ENCODE peak calls at places on chromosomes 13 and 19, in six cellular contexts. One of them, this sample, is unnamed.

GRCh38 chr19:31568724-31569123 is 219.5 kb upstream of the TSHZ3 start:
- DNase-seq in tibial nerve: no peak
- DNase-seq in pancreas: no peak
- DNase-seq in tibial artery: no peak
- DNase-seq in heart left ventricle: no peak
- DNase-seq in IMR-90: no peak
- DNase-seq in this sample: no peak

GRCh38 chr13:46751811-46752635 is 44.9 kb downstream of the ESD start:
- DNase-seq in tibial nerve: no peak
- DNase-seq in pancreas: no peak
- DNase-seq in tibial artery: no peak
- DNase-seq in heart left ventricle: no peak
- DNase-seq in IMR-90: peak
- DNase-seq in this sample: no peak

GRCh38 chr19:14048439-14049153 is 13.3 kb downstream of the PALM3 start:
- DNase-seq in tibial nerve: peak
- DNase-seq in pancreas: no peak
- DNase-seq in tibial artery: peak
- DNase-seq in heart left ventricle: no peak
- DNase-seq in IMR-90: no peak
- DNase-seq in this sample: no peak

GRCh38 chr13:87671031-87671823 is at the start of gene SLITRK5:
- DNase-seq in tibial nerve: peak
- DNase-seq in pancreas: peak
- DNase-seq in tibial artery: peak
- DNase-seq in heart left ventricle: peak
- DNase-seq in IMR-90: peak
- DNase-seq in this sample: peak

GRCh38 chr19:39303373-39304184 is 7.4 kb downstream of the IFNL1 start:
- DNase-seq in tibial nerve: no peak
- DNase-seq in pancreas: no peak
- DNase-seq in tibial artery: no peak
- DNase-seq in heart left ventricle: no peak
- DNase-seq in IMR-90: no peak
- DNase-seq in this sample: no peak

GRCh38 chr13:97892717-97893116 is 60.8 kb upstream of the IPO5 start:
- DNase-seq in tibial nerve: no peak
- DNase-seq in pancreas: no peak
- DNase-seq in tibial artery: no peak
- DNase-seq in heart left ventricle: no peak
- DNase-seq in IMR-90: peak
- DNase-seq in this sample: no peak

GRCh38 chr13:99860736-99861135 is 110.8 kb downstream of the ZIC5 start:
- DNase-seq in tibial nerve: no peak
- DNase-seq in pancreas: no peak
- DNase-seq in tibial artery: no peak
- DNase-seq in heart left ventricle: no peak
- DNase-seq in IMR-90: no peak
- DNase-seq in this sample: no peak

GRCh38 chr19:39745645-39746044 is 7.8 kb upstream of the CLC start:
- DNase-seq in tibial nerve: no peak
- DNase-seq in pancreas: no peak
- DNase-seq in tibial artery: no peak
- DNase-seq in heart left ventricle: no peak
- DNase-seq in IMR-90: no peak
- DNase-seq in this sample: no peak

GRCh38 chr19:16094360-16095070 is 17.2 kb upstream of the RAB8A start:
- DNase-seq in tibial nerve: no peak
- DNase-seq in pancreas: no peak
- DNase-seq in tibial artery: no peak
- DNase-seq in heart left ventricle: no peak
- DNase-seq in IMR-90: no peak
- DNase-seq in this sample: no peak

GRCh38 chr19:50794778-50795664 is 4.8 kb downstream of the ACP4 start:
- DNase-seq in tibial nerve: no peak
- DNase-seq in pancreas: no peak
- DNase-seq in tibial artery: no peak
- DNase-seq in heart left ventricle: no peak
- DNase-seq in IMR-90: no peak
- DNase-seq in this sample: no peak

GRCh38 chr13:37884026-37884425 is 14.5 kb upstream of the TRPC4 start:
- DNase-seq in tibial nerve: no peak
- DNase-seq in pancreas: no peak
- DNase-seq in tibial artery: no peak
- DNase-seq in heart left ventricle: no peak
- DNase-seq in IMR-90: no peak
- DNase-seq in this sample: no peak

GRCh38 chr19:9165256-9165655 is 13.5 kb upstream of the OR7D2 start:
- DNase-seq in tibial nerve: no peak
- DNase-seq in pancreas: no peak
- DNase-seq in tibial artery: no peak
- DNase-seq in heart left ventricle: no peak
- DNase-seq in IMR-90: peak
- DNase-seq in this sample: no peak

GRCh38 chr13:76314495-76314894 is 571.7 kb downstream of the KCTD12 start:
- DNase-seq in tibial nerve: no peak
- DNase-seq in pancreas: no peak
- DNase-seq in tibial artery: no peak
- DNase-seq in heart left ventricle: no peak
- DNase-seq in IMR-90: no peak
- DNase-seq in this sample: no peak

GRCh38 chr13:110137677-110138008 is 169.3 kb downstream of the COL4A1 start:
- DNase-seq in tibial nerve: peak
- DNase-seq in pancreas: peak
- DNase-seq in tibial artery: peak
- DNase-seq in heart left ventricle: peak
- DNase-seq in IMR-90: no peak
- DNase-seq in this sample: peak

GRCh38 chr13:49066856-49067255 is 91.1 kb downstream of the FNDC3A start:
- DNase-seq in tibial nerve: no peak
- DNase-seq in pancreas: no peak
- DNase-seq in tibial artery: no peak
- DNase-seq in heart left ventricle: no peak
- DNase-seq in IMR-90: no peak
- DNase-seq in this sample: no peak

GRCh38 chr13:32048816-32049215 is 17.2 kb downstream of the FRY start:
- DNase-seq in tibial nerve: no peak
- DNase-seq in pancreas: no peak
- DNase-seq in tibial artery: no peak
- DNase-seq in heart left ventricle: no peak
- DNase-seq in IMR-90: no peak
- DNase-seq in this sample: no peak

GRCh38 chr13:106133025-106133424 is 402.4 kb downstream of the EFNB2 start:
- DNase-seq in tibial nerve: no peak
- DNase-seq in pancreas: no peak
- DNase-seq in tibial artery: no peak
- DNase-seq in heart left ventricle: no peak
- DNase-seq in IMR-90: peak
- DNase-seq in this sample: no peak

GRCh38 chr13:27005976-27006518 is 165.6 kb downstream of the USP12 start:
- DNase-seq in tibial nerve: no peak
- DNase-seq in pancreas: no peak
- DNase-seq in tibial artery: no peak
- DNase-seq in heart left ventricle: no peak
- DNase-seq in IMR-90: no peak
- DNase-seq in this sample: no peak

GRCh38 chr13:23618341-23618740 is 48.1 kb downstream of the TNFRSF19 start:
- DNase-seq in tibial nerve: no peak
- DNase-seq in pancreas: no peak
- DNase-seq in tibial artery: no peak
- DNase-seq in heart left ventricle: no peak
- DNase-seq in IMR-90: peak
- DNase-seq in this sample: no peak
- H3K27ac ChIP-seq in tibial nerve: no peak
- H3K27ac ChIP-seq in pancreas: no peak
- H3K27ac ChIP-seq in tibial artery: no peak
- H3K27ac ChIP-seq in heart left ventricle: peak
- H3K27ac ChIP-seq in IMR-90: peak
- H3K27ac ChIP-seq in this sample: no peak

GRCh38 chr19:48837586-48838191 is 1.4 kb upstream of the HSD17B14 start:
- DNase-seq in tibial nerve: no peak
- DNase-seq in pancreas: no peak
- DNase-seq in tibial artery: no peak
- DNase-seq in heart left ventricle: no peak
- DNase-seq in IMR-90: no peak
- DNase-seq in this sample: no peak

GRCh38 chr19:48833977-48834376 is 2.3 kb downstream of the HSD17B14 start:
- DNase-seq in tibial nerve: no peak
- DNase-seq in pancreas: no peak
- DNase-seq in tibial artery: no peak
- DNase-seq in heart left ventricle: no peak
- DNase-seq in IMR-90: no peak
- DNase-seq in this sample: no peak

GRCh38 chr19:48835734-48836088 is 580 bp downstream of the HSD17B14 start:
- DNase-seq in tibial nerve: peak
- DNase-seq in pancreas: peak
- DNase-seq in tibial artery: peak
- DNase-seq in heart left ventricle: peak
- DNase-seq in IMR-90: peak
- DNase-seq in this sample: peak

GRCh38 chr19:48837081-48837524 is 812 bp upstream of the HSD17B14 start:
- DNase-seq in tibial nerve: peak
- DNase-seq in pancreas: no peak
- DNase-seq in tibial artery: peak
- DNase-seq in heart left ventricle: peak
- DNase-seq in IMR-90: peak
- DNase-seq in this sample: peak

GRCh38 chr19:48836089-48837017 is at the start of gene HSD17B14:
- DNase-seq in tibial nerve: no peak
- DNase-seq in pancreas: no peak
- DNase-seq in tibial artery: peak
- DNase-seq in heart left ventricle: no peak
- DNase-seq in IMR-90: no peak
- DNase-seq in this sample: peak
- H3K27ac ChIP-seq in tibial nerve: peak
- H3K27ac ChIP-seq in pancreas: no peak
- H3K27ac ChIP-seq in tibial artery: peak
- H3K27ac ChIP-seq in heart left ventricle: peak
- H3K27ac ChIP-seq in IMR-90: peak
- H3K27ac ChIP-seq in this sample: peak

DNA sequence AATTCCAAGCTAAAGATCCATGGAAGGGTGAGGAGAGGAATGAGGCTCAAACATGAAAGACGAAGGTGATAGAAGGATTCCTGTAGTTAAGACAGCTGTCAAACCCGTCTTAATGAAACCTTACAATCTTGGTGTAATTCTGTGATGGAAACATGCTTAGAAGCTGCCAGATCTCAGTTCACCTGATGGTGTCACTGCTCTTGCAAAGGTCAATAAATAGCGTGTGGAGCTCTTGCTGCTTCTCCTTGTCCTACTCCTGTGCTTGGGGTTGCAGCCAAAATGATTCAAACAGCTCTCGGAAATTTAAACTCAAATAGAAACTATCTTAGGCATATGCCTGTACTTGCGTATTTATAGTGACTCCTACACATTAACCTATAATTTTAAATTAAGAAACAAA is 1705.0 kb downstream of the OLFM4 start:
- DNase-seq in tibial nerve: no peak
- DNase-seq in pancreas: no peak
- DNase-seq in tibial artery: no peak
- DNase-seq in heart left ventricle: no peak
- DNase-seq in IMR-90: no peak
- DNase-seq in this sample: no peak
- H3K27ac ChIP-seq in tibial nerve: no peak
- H3K27ac ChIP-seq in pancreas: no peak
- H3K27ac ChIP-seq in tibial artery: no peak
- H3K27ac ChIP-seq in heart left ventricle: no peak
- H3K27ac ChIP-seq in IMR-90: no peak
- H3K27ac ChIP-seq in this sample: no peak

DNA sequence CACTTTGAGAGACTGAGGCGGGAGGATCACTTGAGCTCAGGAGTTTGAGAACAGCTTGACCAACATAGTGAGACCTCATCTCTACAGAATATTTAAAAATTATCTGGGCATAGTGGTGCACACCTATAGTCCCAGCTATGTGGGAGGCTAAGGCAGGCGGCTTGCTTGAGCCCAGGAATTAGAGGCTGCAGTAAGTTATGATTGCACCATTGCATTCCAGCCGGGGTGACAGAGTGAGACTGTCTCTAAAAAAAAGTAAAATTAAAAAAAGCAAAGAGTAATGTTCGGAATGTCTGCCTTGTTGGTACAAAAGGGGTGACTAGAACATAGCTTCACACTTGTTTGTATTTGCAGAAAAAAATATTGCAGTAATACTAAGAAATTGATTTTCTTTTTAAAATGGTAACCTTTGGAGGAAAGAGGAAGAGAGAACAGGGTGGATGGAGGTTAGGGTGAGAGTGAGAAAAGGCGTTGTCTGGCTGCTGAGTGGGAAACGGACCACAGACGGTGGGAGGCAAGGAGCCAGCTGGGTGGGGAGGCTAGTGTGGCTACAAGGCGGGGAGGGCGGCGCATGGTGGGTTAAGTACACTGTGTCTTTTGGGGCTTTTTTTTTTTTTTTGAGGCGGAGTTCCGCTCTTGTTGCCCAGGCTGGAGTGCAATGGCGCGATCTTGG is 10.2 kb downstream of the PPP1R14A start:
- DNase-seq in tibial nerve: no peak
- DNase-seq in pancreas: no peak
- DNase-seq in tibial artery: peak
- DNase-seq in heart left ventricle: no peak
- DNase-seq in IMR-90: peak
- DNase-seq in this sample: no peak
- H3K27ac ChIP-seq in tibial nerve: no peak
- H3K27ac ChIP-seq in pancreas: no peak
- H3K27ac ChIP-seq in tibial artery: peak
- H3K27ac ChIP-seq in heart left ventricle: no peak
- H3K27ac ChIP-seq in IMR-90: peak
- H3K27ac ChIP-seq in this sample: no peak

GRCh38 chr13:52882803-52883202 is 34.4 kb upstream of the PCDH8 start:
- DNase-seq in tibial nerve: no peak
- DNase-seq in pancreas: no peak
- DNase-seq in tibial artery: no peak
- DNase-seq in heart left ventricle: no peak
- DNase-seq in IMR-90: no peak
- DNase-seq in this sample: no peak

GRCh38 chr13:52884429-52884828 is 36.0 kb upstream of the PCDH8 start:
- DNase-seq in tibial nerve: no peak
- DNase-seq in pancreas: no peak
- DNase-seq in tibial artery: no peak
- DNase-seq in heart left ventricle: no peak
- DNase-seq in IMR-90: no peak
- DNase-seq in this sample: no peak

GRCh38 chr13:52879950-52880650 is 31.7 kb upstream of the PCDH8 start:
- DNase-seq in tibial nerve: no peak
- DNase-seq in pancreas: no peak
- DNase-seq in tibial artery: no peak
- DNase-seq in heart left ventricle: no peak
- DNase-seq in IMR-90: no peak
- DNase-seq in this sample: no peak
- H3K27ac ChIP-seq in tibial nerve: no peak
- H3K27ac ChIP-seq in pancreas: no peak
- H3K27ac ChIP-seq in tibial artery: no peak
- H3K27ac ChIP-seq in heart left ventricle: no peak
- H3K27ac ChIP-seq in IMR-90: no peak
- H3K27ac ChIP-seq in this sample: no peak

GRCh38 chr13:52954838-52955237 is 73.8 kb upstream of the OLFM4 start:
- DNase-seq in tibial nerve: no peak
- DNase-seq in pancreas: no peak
- DNase-seq in tibial artery: no peak
- DNase-seq in heart left ventricle: no peak
- DNase-seq in IMR-90: no peak
- DNase-seq in this sample: no peak
- H3K27ac ChIP-seq in tibial nerve: no peak
- H3K27ac ChIP-seq in pancreas: no peak
- H3K27ac ChIP-seq in tibial artery: no peak
- H3K27ac ChIP-seq in heart left ventricle: no peak
- H3K27ac ChIP-seq in IMR-90: no peak
- H3K27ac ChIP-seq in this sample: no peak

GRCh38 chr19:33660426-33661160 is 38.8 kb downstream of the CHST8 start:
- DNase-seq in tibial nerve: no peak
- DNase-seq in pancreas: no peak
- DNase-seq in tibial artery: no peak
- DNase-seq in heart left ventricle: no peak
- DNase-seq in IMR-90: no peak
- DNase-seq in this sample: no peak
- H3K27ac ChIP-seq in tibial nerve: no peak
- H3K27ac ChIP-seq in pancreas: no peak
- H3K27ac ChIP-seq in tibial artery: no peak
- H3K27ac ChIP-seq in heart left ventricle: no peak
- H3K27ac ChIP-seq in IMR-90: no peak
- H3K27ac ChIP-seq in this sample: no peak

This sample was measured in caudate nucleus.